ENCODE peak calls at places on chromosomes 2 and 18, in nine cellular contexts. Z, Q, H, N, X, Y, B, F and L are unnamed samples.
A peak's percentile ranks its signal among the peaks of the same experiment; 100 is the strongest.

GRCh38 chr18:73638709-73639108 is 508.9 kb downstream of the FBXO15 start:
- DNase-seq in X (no peak), H (no peak), N (no peak), Q (peak; percentile 60), Z (no peak), B (peak; percentile 52), F (no peak), Y (no peak), L (no peak)

GRCh38 chr2:98795535-98795902 is 64.6 kb upstream of the MGAT4A start:
- DNase-seq in Y (peak; percentile 31), X (no peak), B (no peak), Z (no peak), F (no peak), Q (no peak), H (no peak), N (no peak), L (no peak)

GRCh38 chr2:171522804-171523338 is 597 bp downstream of the CYBRD1 start:
- DNase-seq in B (peak; percentile 32), N (peak; percentile 63), Y (no peak), X (no peak), Q (peak; percentile 22), H (no peak), Z (no peak), F (peak; percentile 69), L (no peak)

GRCh38 chr2:23614701-23615100 is 229.7 kb downstream of the KLHL29 start:
- DNase-seq in N (no peak), X (no peak), H (no peak), F (peak; percentile 35), Y (no peak), Q (no peak), Z (no peak), B (no peak), L (no peak)

GRCh38 chr2:109264595-109265328 is 135.8 kb downstream of the SH3RF3 start:
- DNase-seq in X (no peak), B (peak; percentile 79), Y (no peak), N (no peak), F (no peak), Z (no peak), Q (peak; percentile 94), H (no peak), L (peak; percentile 29)

GRCh38 chr2:29232041-29232440 is 116.8 kb downstream of the CLIP4 start:
- DNase-seq in F (no peak), H (no peak), B (no peak), N (no peak), Q (no peak), Y (no peak), X (no peak), Z (no peak), L (no peak)

GRCh38 chr18:31574359-31574758 is 17.3 kb upstream of the TTR start:
- DNase-seq in H (no peak), B (no peak), F (no peak), Q (no peak), Y (no peak), X (no peak), Z (no peak), N (no peak), L (no peak)

GRCh38 chr18:60686142-60686541 is 313.6 kb upstream of the MC4R start:
- DNase-seq in X (no peak), B (peak; percentile 1), Z (no peak), H (no peak), N (no peak), Q (no peak), Y (no peak), F (no peak), L (no peak)

GRCh38 chr2:2014251-2014761 is 270.0 kb upstream of the PXDN start:
- DNase-seq in X (no peak), H (no peak), N (no peak), Z (no peak), Q (no peak), Y (no peak), F (no peak), B (peak; percentile 43), L (no peak)

GRCh38 chr2:219644801-219645480 is 17.5 kb downstream of the SLC4A3 start:
- DNase-seq in H (no peak), Q (no peak), X (no peak), B (no peak), Y (no peak), N (no peak), F (no peak), Z (no peak), L (no peak)

GRCh38 chr2:222738759-222739292 is 67.4 kb downstream of the MOGAT1 start:
- DNase-seq in Q (no peak), F (no peak), Z (no peak), B (no peak), H (no peak), X (no peak), N (no peak), Y (no peak), L (no peak)

GRCh38 chr2:230713331-230714121 is 884 bp downstream of the CAB39 start:
- DNase-seq in Z (no peak), H (peak; percentile 16), X (peak; percentile 16), N (peak; percentile 51), B (no peak), Y (peak; percentile 49), F (peak; percentile 57), Q (peak; percentile 47), L (peak; percentile 60)

GRCh38 chr2:229297284-229297683 is 26.2 kb upstream of the PID1 start:
- DNase-seq in Z (no peak), X (no peak), F (no peak), H (no peak), B (peak; percentile 62), Y (no peak), Q (no peak), N (peak; percentile 5), L (no peak)

GRCh38 chr18:64165906-64166305 is 17.0 kb upstream of the LINC00305 start:
- DNase-seq in B (no peak), Z (no peak), Q (peak; percentile 14), F (no peak), H (no peak), Y (no peak), X (no peak), N (no peak), L (no peak)

GRCh38 chr2:12047761-12048160 is 301.3 kb downstream of the LPIN1 start:
- DNase-seq in Z (no peak), N (peak; percentile 33), H (no peak), Q (no peak), F (no peak), Y (no peak), X (no peak), B (no peak), L (no peak)

GRCh38 chr2:104864751-104865470 is 11.0 kb downstream of the POU3F3 start:
- DNase-seq in X (no peak), H (no peak), Z (no peak), F (no peak), Q (no peak), Y (no peak), N (no peak), B (no peak), L (no peak)

GRCh38 chr2:72917875-72918660 is 749 bp downstream of the EMX1 start:
- DNase-seq in F (peak; percentile 56), B (no peak), Z (no peak), X (no peak), H (no peak), Q (no peak), N (no peak), Y (no peak), L (peak; percentile 37)

GRCh38 chr2:134722728-134723127 is 3.9 kb upstream of the TMEM163 start:
- DNase-seq in X (no peak), H (no peak), B (no peak), Y (no peak), Z (no peak), F (no peak), Q (no peak), N (no peak), L (peak; percentile 48)

GRCh38 chr2:231563378-231563961 is 29.2 kb upstream of the TEX44 start:
- DNase-seq in X (peak; percentile 14), F (peak; percentile 61), B (peak; percentile 67), Z (no peak), N (peak; percentile 78), Q (peak; percentile 66), H (no peak), Y (peak; percentile 62), L (peak; percentile 64)

GRCh38 chr2:46333912-46334311 is 36.7 kb downstream of the EPAS1 start:
- DNase-seq in Y (no peak), X (no peak), B (no peak), Z (no peak), Q (no peak), F (no peak), H (no peak), N (no peak), L (no peak)

GRCh38 chr2:1990724-1991123 is 246.4 kb upstream of the PXDN start:
- DNase-seq in N (no peak), Z (no peak), Q (no peak), F (no peak), Y (no peak), B (peak; percentile 14), H (no peak), X (no peak), L (no peak)

GRCh38 chr18:40534748-40535147 is 1420.3 kb upstream of the PIK3C3 start:
- DNase-seq in X (no peak), Q (peak; percentile 47), B (peak; percentile 19), H (no peak), N (no peak), F (no peak), Z (no peak), Y (no peak), L (no peak)

GRCh38 chr2:212254331-212254730 is 284.3 kb downstream of the ERBB4 start:
- DNase-seq in H (no peak), Q (no peak), N (no peak), Y (no peak), F (no peak), Z (no peak), X (no peak), B (no peak), L (no peak)

GRCh38 chr2:218717262-218717661 is 6.6 kb downstream of the TTLL4 start:
- DNase-seq in Y (no peak), Q (peak; percentile 61), H (no peak), F (no peak), Z (no peak), B (peak; percentile 27), X (no peak), N (no peak), L (no peak)

GRCh38 chr2:190571666-190572065 is 37.1 kb upstream of the NEMP2 start:
- DNase-seq in B (peak; percentile 11), Q (no peak), F (no peak), Y (no peak), X (no peak), H (no peak), Z (no peak), N (no peak), L (no peak)

GRCh38 chr2:36650031-36650430 is 46.5 kb upstream of the VIT start:
- DNase-seq in Z (no peak), N (peak; percentile 70), F (peak; percentile 10), B (peak; percentile 45), H (no peak), Q (peak; percentile 71), X (no peak), Y (peak; percentile 80), L (peak; percentile 74)

GRCh38 chr2:202289394-202290204 is 24.0 kb downstream of the NOP58 start:
- DNase-seq in H (no peak), F (no peak), Y (no peak), Q (no peak), X (no peak), Z (no peak), B (no peak), N (no peak), L (no peak)

GRCh38 chr2:180847073-180847472 is 133.3 kb upstream of the UBE2E3 start:
- DNase-seq in Q (no peak), Z (no peak), N (no peak), H (no peak), X (no peak), B (no peak), F (no peak), Y (no peak), L (no peak)

GRCh38 chr2:36441816-36442215 is 86.2 kb downstream of the CRIM1 start:
- DNase-seq in Z (no peak), B (peak; percentile 91), N (no peak), H (no peak), F (no peak), Y (no peak), X (no peak), Q (peak; percentile 54), L (no peak)

GRCh38 chr2:150339282-150339681 is 148.2 kb downstream of the RND3 start:
- DNase-seq in X (no peak), Y (no peak), B (peak; percentile 16), Z (no peak), H (no peak), F (no peak), Q (peak; percentile 24), N (no peak), L (no peak)

GRCh38 chr18:73852789-73853188 is 294.8 kb downstream of the FBXO15 start:
- DNase-seq in F (no peak), X (no peak), Y (no peak), Z (no peak), Q (no peak), B (no peak), H (no peak), N (no peak), L (no peak)